ENCODE peak calls at places on chromosomes 1 and 21, in eight cellular contexts. M, R, F, L, W, G, T and X are unnamed samples.

GRCh38 chr1:38578444-38578951 is 281.1 kb downstream of the RRAGC start:
- DNase-seq in M (peak), R (no peak), F (no peak), L (no peak), W (no peak), G (no peak), T (no peak), X (no peak)

GRCh38 chr1:9413143-9413876 is 120.6 kb downstream of the SPSB1 start:
- DNase-seq in M (peak), R (peak), F (peak), L (no peak), W (peak), G (no peak), T (no peak), X (peak)

GRCh38 chr1:165355977-165356811 is at the start of gene LMX1A:
- DNase-seq in M (peak), R (no peak), F (no peak), L (no peak), W (no peak), G (no peak), T (no peak), X (no peak)

GRCh38 chr1:228150458-228151169 is 884 bp downstream of the GJC2 start:
- DNase-seq in M (peak), R (peak), F (no peak), L (no peak), W (peak), G (peak), T (peak), X (no peak)

GRCh38 chr1:46784666-46785065 is 14.2 kb upstream of the CYP4B1 start:
- DNase-seq in M (no peak), R (no peak), F (no peak), L (no peak), W (no peak), G (no peak), T (no peak), X (no peak)

GRCh38 chr1:27391511-27392095 is 819 bp upstream of the GPR3 start:
- DNase-seq in M (no peak), R (peak), F (no peak), L (no peak), W (peak), G (peak), T (peak), X (peak)

GRCh38 chr1:213399695-213400094 is 348.7 kb downstream of the RPS6KC1 start:
- DNase-seq in M (no peak), R (no peak), F (no peak), L (no peak), W (no peak), G (peak), T (no peak), X (no peak)

GRCh38 chr1:229229721-229230135 is 41.2 kb upstream of the RAB4A start:
- DNase-seq in M (peak), R (no peak), F (no peak), L (no peak), W (peak), G (peak), T (peak), X (no peak)

GRCh38 chr1:89669445-89669844 is 36.5 kb downstream of the LRRC8C start:
- DNase-seq in M (no peak), R (no peak), F (no peak), L (no peak), W (no peak), G (no peak), T (no peak), X (no peak)

GRCh38 chr21:27108228-27108627 is 141.3 kb upstream of the ADAMTS5 start:
- DNase-seq in M (no peak), R (no peak), F (no peak), L (no peak), W (no peak), G (no peak), T (no peak), X (no peak)

GRCh38 chr1:41528726-41529605 is 44.5 kb upstream of the EDN2 start:
- DNase-seq in M (peak), R (no peak), F (no peak), L (no peak), W (no peak), G (no peak), T (no peak), X (no peak)

GRCh38 chr1:12434174-12434573 is 183.8 kb downstream of the DHRS3 start:
- DNase-seq in M (no peak), R (peak), F (no peak), L (no peak), W (peak), G (no peak), T (no peak), X (no peak)

GRCh38 chr1:27141266-27142003 is 13.5 kb downstream of the SLC9A1 start:
- DNase-seq in M (no peak), R (no peak), F (no peak), L (no peak), W (no peak), G (no peak), T (no peak), X (no peak)

GRCh38 chr1:229406798-229407197 is 27.1 kb downstream of the ACTA1 start:
- DNase-seq in M (no peak), R (no peak), F (no peak), L (no peak), W (no peak), G (no peak), T (no peak), X (no peak)

GRCh38 chr1:178541829-178542553 is 29.1 kb downstream of the TEX35 start:
- DNase-seq in M (peak), R (no peak), F (no peak), L (no peak), W (peak), G (peak), T (no peak), X (peak)